ENCODE peak calls at places on chromosomes 4 and X, in ten cellular contexts. B is AG09309, X is neural crest cell, K is glutamatergic neuron, L is GM13977, J is cardiac muscle cell, P is nephron progenitor cell, F is fibroblast of pulmonary artery, Y is WERI-Rb-1, T is endothelial cell. Z is an unnamed sample.

GRCh38 chr4:146661368-146661767 is 22.7 kb downstream of the POU4F2 start:
- DNase-seq in B (no peak), X (no peak), K (no peak), L (peak), J (peak), P (no peak), F (no peak), Y (no peak), T (no peak), Z (no peak)

GRCh38 chr4:111778543-111778942 is 366.7 kb upstream of the FAM241A start:
- DNase-seq in B (no peak), X (no peak), K (no peak), L (no peak), J (peak), P (no peak), F (no peak), Y (peak), T (no peak), Z (no peak)

GRCh38 chr4:128633067-128633466 is 176.4 kb upstream of the JADE1 start:
- DNase-seq in B (no peak), X (no peak), K (no peak), L (no peak), J (no peak), P (no peak), F (no peak), Y (no peak), T (no peak), Z (no peak)

GRCh38 chrX:151393514-151393913 is 3.5 kb upstream of the VMA21 start:
- DNase-seq in B (no peak), X (no peak), K (no peak), L (peak), J (no peak), P (no peak), F (no peak), Y (no peak), T (no peak), Z (no peak)

GRCh38 chr4:151409470-151410313 is 716 bp downstream of the FHIP1A start:
- DNase-seq in B (no peak), X (no peak), K (no peak), L (no peak), J (peak), P (peak), F (peak), Y (no peak), T (peak), Z (no peak)

GRCh38 chrX:2172359-2172758 is 328.4 kb downstream of the DHRSX start:
- DNase-seq in B (no peak), X (no peak), K (no peak), L (no peak), J (no peak), P (no peak), F (no peak), Y (no peak), T (no peak), Z (no peak)

GRCh38 chr4:100649478-100649877 is 131.7 kb upstream of the EMCN start:
- DNase-seq in B (no peak), X (no peak), K (no peak), L (no peak), J (no peak), P (no peak), F (peak), Y (no peak), T (no peak), Z (no peak)

GRCh38 chr4:94929696-94930095 is 171.9 kb downstream of the BMPR1B start:
- DNase-seq in B (no peak), X (no peak), K (no peak), L (no peak), J (no peak), P (no peak), F (no peak), Y (no peak), T (no peak), Z (no peak)

GRCh38 chr4:131649227-131649626 is 1499.9 kb upstream of the PCDH10 start:
- DNase-seq in B (no peak), X (no peak), K (no peak), L (no peak), J (no peak), P (no peak), F (no peak), Y (no peak), T (no peak), Z (no peak)

GRCh38 chr4:75126058-75126457 is 193.1 kb downstream of the PARM1 start:
- DNase-seq in B (no peak), X (no peak), K (no peak), L (no peak), J (no peak), P (no peak), F (no peak), Y (no peak), T (no peak), Z (no peak)

GRCh38 chr4:16636911-16637630 is 261.4 kb downstream of the LDB2 start:
- DNase-seq in B (no peak), X (no peak), K (no peak), L (no peak), J (no peak), P (no peak), F (no peak), Y (no peak), T (no peak), Z (no peak)

GRCh38 chrX:134173541-134174272 is 63.3 kb upstream of the CCDC160 start:
- DNase-seq in B (no peak), X (peak), K (peak), L (no peak), J (peak), P (peak), F (no peak), Y (no peak), T (peak), Z (no peak)

GRCh38 chr4:29565256-29565655 is 1154.9 kb upstream of the PCDH7 start:
- DNase-seq in B (no peak), X (no peak), K (no peak), L (no peak), J (no peak), P (no peak), F (no peak), Y (no peak), T (no peak), Z (no peak)

DNA sequence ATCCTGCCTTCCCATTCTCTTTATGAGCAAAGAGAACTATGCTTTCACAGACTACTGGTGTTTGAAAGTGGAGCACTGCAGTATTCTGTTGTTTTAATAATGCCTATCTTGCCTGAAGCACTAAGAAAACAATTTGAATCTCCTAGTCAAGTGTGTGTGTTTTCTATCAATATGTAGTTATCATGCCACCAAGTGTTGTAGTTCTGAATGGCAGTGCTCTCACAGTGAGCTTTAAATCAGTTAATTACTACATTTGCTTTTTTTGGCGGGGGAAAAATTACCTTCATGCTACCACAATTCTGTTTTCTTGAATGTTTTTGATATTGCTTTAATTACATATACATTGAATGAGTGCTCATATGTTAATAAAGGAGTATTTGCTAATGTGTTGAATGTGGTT is 143.6 kb upstream of the FAM47A start:
- DNase-seq in B (no peak), X (no peak), K (no peak), L (no peak), J (peak), P (no peak), F (no peak), Y (no peak), T (peak), Z (no peak)
- TF ChIP-seq CTCF in B (no peak), X (peak), K (no peak), L (no peak), J (no peak), P (no peak), F (no peak), Y (no peak), T (no peak), Z (no peak)

DNA sequence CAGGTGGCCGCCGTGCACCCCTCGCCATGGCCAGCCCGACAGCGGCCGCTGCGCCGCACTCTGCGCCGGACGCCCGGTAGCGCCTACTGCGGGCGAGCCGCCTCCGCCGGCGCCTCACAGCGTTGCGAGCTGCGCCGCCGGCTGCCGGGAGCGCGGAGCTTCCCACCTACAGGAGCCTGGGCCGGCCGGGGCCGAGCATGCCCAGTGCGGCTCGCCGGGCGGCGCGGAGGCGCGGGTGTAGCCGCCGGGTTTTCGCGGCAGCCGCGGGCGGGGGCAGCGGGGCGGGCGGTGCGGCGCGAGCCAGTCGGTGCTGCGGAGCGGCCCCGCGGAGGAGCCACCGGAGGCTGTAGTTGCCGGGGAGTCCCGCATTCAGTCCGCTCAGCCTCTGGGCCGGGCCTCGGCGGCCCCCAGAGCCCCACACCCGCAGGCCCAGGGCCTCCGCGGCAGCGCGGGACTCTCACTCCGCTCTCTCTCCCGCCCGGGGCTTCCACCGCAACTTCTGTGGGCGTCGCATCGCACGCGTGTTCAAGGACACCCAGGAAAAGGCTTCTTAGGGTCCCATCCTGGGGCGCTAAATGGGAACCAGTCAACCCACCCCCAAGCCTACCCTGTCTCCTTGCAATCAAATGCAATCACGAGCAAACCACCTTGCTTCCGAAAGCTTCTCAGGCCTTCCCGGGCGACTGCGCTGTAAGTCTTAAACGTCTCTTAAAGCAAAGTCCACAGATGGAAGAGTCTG is at the start of gene MFAP3L:
- DNase-seq in B (peak), X (peak), K (peak), L (peak), J (peak), P (peak), F (peak), Y (peak), T (peak), Z (peak)
- TF ChIP-seq CTCF in B (no peak), X (no peak), K (no peak), L (peak), J (no peak), P (no peak), F (no peak), Y (peak), T (no peak), Z (no peak)

GRCh38 chr4:154958121-154958520 is 177.0 kb downstream of the RBM46 start:
- DNase-seq in B (no peak), X (no peak), K (no peak), L (no peak), J (no peak), P (no peak), F (no peak), Y (no peak), T (no peak), Z (no peak)
- TF ChIP-seq CTCF in B (no peak), X (no peak), K (no peak), L (no peak), J (no peak), P (no peak), F (no peak), Y (no peak), T (no peak), Z (no peak)

GRCh38 chr4:150116506-150116905 is 38.3 kb downstream of the DCLK2 start:
- DNase-seq in B (no peak), X (no peak), K (no peak), L (no peak), J (no peak), P (no peak), F (no peak), Y (no peak), T (no peak), Z (no peak)
- TF ChIP-seq CTCF in B (no peak), X (no peak), K (no peak), L (no peak), J (no peak), P (no peak), F (no peak), Y (no peak), T (no peak), Z (no peak)

GRCh38 chr4:10018818-10019438 is 2.4 kb downstream of the SLC2A9 start:
- DNase-seq in B (peak), X (peak), K (peak), L (peak), J (peak), P (peak), F (peak), Y (peak), T (peak), Z (peak)
- TF ChIP-seq CTCF in B (peak), X (peak), K (peak), L (peak), J (peak), P (peak), F (peak), Y (peak), T (peak), Z (peak)

GRCh38 chr4:7238300-7238960 is 46.1 kb downstream of the SORCS2 start:
- DNase-seq in B (no peak), X (no peak), K (peak), L (no peak), J (no peak), P (no peak), F (no peak), Y (peak), T (no peak), Z (no peak)
- TF ChIP-seq CTCF in B (peak), X (peak), K (peak), L (no peak), J (no peak), P (no peak), F (no peak), Y (peak), T (no peak), Z (peak)

GRCh38 chr4:183635333-183635732 is 23.7 kb downstream of the RWDD4 start:
- DNase-seq in B (no peak), X (no peak), K (peak), L (no peak), J (no peak), P (peak), F (peak), Y (no peak), T (peak), Z (no peak)

GRCh38 chr4:183635737-183636136 is 23.2 kb downstream of the RWDD4 start:
- DNase-seq in B (no peak), X (no peak), K (no peak), L (no peak), J (no peak), P (no peak), F (peak), Y (no peak), T (no peak), Z (no peak)

GRCh38 chr4:183636923-183637322 is 22.1 kb downstream of the RWDD4 start:
- DNase-seq in B (no peak), X (no peak), K (no peak), L (no peak), J (no peak), P (no peak), F (no peak), Y (no peak), T (no peak), Z (no peak)

GRCh38 chr4:183637461-183637860 is 21.5 kb downstream of the RWDD4 start:
- DNase-seq in B (no peak), X (no peak), K (no peak), L (no peak), J (no peak), P (no peak), F (no peak), Y (no peak), T (no peak), Z (no peak)

GRCh38 chr4:183636488-183636887 is 22.5 kb downstream of the RWDD4 start:
- DNase-seq in B (no peak), X (no peak), K (no peak), L (no peak), J (no peak), P (no peak), F (no peak), Y (no peak), T (no peak), Z (no peak)
- TF ChIP-seq CTCF in B (no peak), X (no peak), K (no peak), L (no peak), J (no peak), P (no peak), F (no peak), Y (no peak), T (no peak), Z (no peak)

GRCh38 chr4:41725254-41725653 is 23.3 kb downstream of the PHOX2B start:
- DNase-seq in B (no peak), X (no peak), K (no peak), L (no peak), J (no peak), P (no peak), F (no peak), Y (peak), T (no peak), Z (no peak)
- TF ChIP-seq CTCF in B (peak), X (peak), K (peak), L (no peak), J (no peak), P (no peak), F (no peak), Y (peak), T (peak), Z (no peak)

DNA sequence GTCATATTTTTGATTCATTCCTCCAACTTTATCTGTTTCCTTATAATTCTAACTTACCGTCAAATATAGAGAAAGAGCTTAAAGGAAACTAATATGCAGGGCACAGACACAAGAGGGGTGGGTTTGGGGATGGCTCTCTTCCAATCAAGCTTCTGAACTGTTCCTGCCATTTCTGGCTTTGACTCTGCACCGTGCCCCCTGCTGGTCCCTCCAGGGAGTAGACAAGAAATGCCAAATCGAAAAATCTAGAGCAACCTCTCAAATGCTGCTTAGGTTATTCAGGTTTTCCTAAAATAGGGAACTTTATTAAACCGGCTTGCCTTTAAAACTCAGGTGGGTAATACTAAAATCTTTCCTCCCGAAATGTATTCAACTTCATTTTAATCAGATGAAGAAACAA is 39.8 kb upstream of the VCX3A start:
- DNase-seq in B (no peak), X (no peak), K (peak), L (no peak), J (peak), P (peak), F (no peak), Y (no peak), T (peak), Z (no peak)
- TF ChIP-seq CTCF in B (no peak), X (peak), K (no peak), L (peak), J (no peak), P (peak), F (no peak), Y (peak), T (peak), Z (no peak)

GRCh38 chrX:106684207-106684606 is 42.3 kb upstream of the RNF128 start:
- DNase-seq in B (no peak), X (no peak), K (no peak), L (no peak), J (no peak), P (no peak), F (no peak), Y (no peak), T (no peak), Z (no peak)
- TF ChIP-seq CTCF in B (no peak), X (no peak), K (no peak), L (no peak), J (no peak), P (no peak), F (no peak), Y (no peak), T (no peak), Z (no peak)

Z was measured in AG09319.